ENCODE peak calls at places on chromosome 20, in seven cellular contexts. B is cardiac muscle cell; I is fibroblast of lung; U is SJSA1; V is CD8-positive, alpha-beta memory T cell; T is GM23338; H is psoas muscle. R is an unnamed sample.

GRCh38 chr20:62186887-62187866 is 4.3 kb downstream of the MTG2 start:
- DNase-seq in B (peak; percentile 47), I (peak; percentile 42), U (no peak), V (no peak), T (no peak), H (no peak), R (no peak)

GRCh38 chr20:1900321-1900791 is 5.1 kb downstream of the SIRPA start:
- DNase-seq in B (peak; percentile 84), I (peak; percentile 81), U (peak; percentile 63), V (no peak), T (peak; percentile 93), H (peak; percentile 71), R (no peak)

GRCh38 chr20:46128310-46129151 is 10.4 kb downstream of the CD40 start:
- DNase-seq in B (peak; percentile 27), I (peak; percentile 9), U (no peak), V (no peak), T (peak; percentile 70), H (no peak), R (no peak)

GRCh38 chr20:52103911-52104545 is 87.6 kb downstream of the ZFP64 start:
- DNase-seq in B (peak; percentile 25), I (peak; percentile 42), U (no peak), V (peak; percentile 49), T (peak; percentile 85), H (no peak), R (no peak)

GRCh38 chr20:39269031-39269461 is 306.9 kb downstream of the DHX35 start:
- DNase-seq in B (peak; percentile 34), I (peak; percentile 8), U (peak; percentile 47), V (no peak), T (peak; percentile 75), H (peak; percentile 55), R (no peak)

GRCh38 chr20:40992349-40993113 is 36.1 kb upstream of the TOP1 start:
- DNase-seq in B (no peak), I (no peak), U (no peak), V (no peak), T (no peak), H (no peak), R (no peak)

GRCh38 chr20:63977392-63978276 is 1.8 kb downstream of the SAMD10 start:
- DNase-seq in B (peak; percentile 75), I (peak; percentile 79), U (peak; percentile 67), V (peak; percentile 70), T (no peak), H (no peak), R (no peak)

GRCh38 chr20:49516916-49517315 is 34.4 kb upstream of the KCNB1 start:
- DNase-seq in B (no peak), I (no peak), U (no peak), V (no peak), T (no peak), H (no peak), R (no peak)

GRCh38 chr20:37876863-37877262 is 26.1 kb upstream of the VSTM2L start:
- DNase-seq in B (no peak), I (no peak), U (no peak), V (no peak), T (no peak), H (no peak), R (no peak)

GRCh38 chr20:5797843-5798462 is 47.8 kb downstream of the SHLD1 start:
- DNase-seq in B (no peak), I (no peak), U (no peak), V (no peak), T (no peak), H (no peak), R (no peak)

GRCh38 chr20:23924751-23925150 is 45.2 kb upstream of the CST5 start:
- DNase-seq in B (no peak), I (no peak), U (no peak), V (no peak), T (no peak), H (no peak), R (no peak)

GRCh38 chr20:43942661-43943285 is 28.1 kb downstream of the TOX2 start:
- DNase-seq in B (peak; percentile 80), I (peak; percentile 76), U (no peak), V (no peak), T (no peak), H (no peak), R (no peak)

GRCh38 chr20:9597547-9597946 is 83.2 kb downstream of the LAMP5 start:
- DNase-seq in B (no peak), I (no peak), U (no peak), V (no peak), T (no peak), H (no peak), R (no peak)

GRCh38 chr20:57947421-57948176 is 237.8 kb upstream of the PMEPA1 start:
- DNase-seq in B (no peak), I (peak; percentile 92), U (no peak), V (no peak), T (no peak), H (no peak), R (no peak)

GRCh38 chr20:23647346-23647745 is 9.6 kb upstream of the CST3 start:
- DNase-seq in B (peak; percentile 52), I (no peak), U (no peak), V (no peak), T (no peak), H (no peak), R (no peak)

GRCh38 chr20:33392016-33392415 is 9.3 kb downstream of the CDK5RAP1 start:
- DNase-seq in B (peak; percentile 48), I (peak; percentile 78), U (peak; percentile 76), V (no peak), T (no peak), H (no peak), R (no peak)

GRCh38 chr20:33386673-33387072 is 14.6 kb downstream of the CDK5RAP1 start:
- DNase-seq in B (no peak), I (no peak), U (no peak), V (no peak), T (no peak), H (no peak), R (no peak)

GRCh38 chr20:33388268-33388667 is 13.1 kb downstream of the CDK5RAP1 start:
- DNase-seq in B (no peak), I (no peak), U (no peak), V (no peak), T (no peak), H (no peak), R (no peak)

DNA sequence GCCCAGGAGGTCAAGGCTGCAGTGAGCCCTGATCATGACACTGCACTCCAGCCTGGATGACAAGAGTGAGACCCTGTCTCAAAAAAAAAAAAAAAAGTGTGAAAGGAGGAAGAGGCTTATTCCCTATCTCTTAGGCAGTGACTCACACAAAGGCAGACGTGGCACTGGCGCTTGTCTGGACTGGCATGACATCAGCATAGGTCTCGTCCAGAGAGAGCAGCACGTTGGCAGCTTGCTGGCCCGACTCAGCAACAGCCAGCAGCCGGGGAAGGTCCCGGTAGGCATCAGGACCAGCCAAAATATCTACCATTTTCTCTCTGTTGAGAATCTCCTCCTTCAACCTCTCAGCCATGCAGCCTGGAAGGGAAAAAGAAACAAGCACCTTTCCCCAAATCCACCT is 14.1 kb downstream of the CDK5RAP1 start:
- DNase-seq in B (peak; percentile 63), I (peak; percentile 78), U (no peak), V (no peak), T (no peak), H (peak; percentile 46), R (no peak)
- H3K27ac ChIP-seq in B (no peak overlapping the region), I (no peak overlapping the region), U (no peak overlapping the region), V (no peak overlapping the region), T (no peak overlapping the region), H (no peak overlapping the region), R (no peak overlapping the region)

DNA sequence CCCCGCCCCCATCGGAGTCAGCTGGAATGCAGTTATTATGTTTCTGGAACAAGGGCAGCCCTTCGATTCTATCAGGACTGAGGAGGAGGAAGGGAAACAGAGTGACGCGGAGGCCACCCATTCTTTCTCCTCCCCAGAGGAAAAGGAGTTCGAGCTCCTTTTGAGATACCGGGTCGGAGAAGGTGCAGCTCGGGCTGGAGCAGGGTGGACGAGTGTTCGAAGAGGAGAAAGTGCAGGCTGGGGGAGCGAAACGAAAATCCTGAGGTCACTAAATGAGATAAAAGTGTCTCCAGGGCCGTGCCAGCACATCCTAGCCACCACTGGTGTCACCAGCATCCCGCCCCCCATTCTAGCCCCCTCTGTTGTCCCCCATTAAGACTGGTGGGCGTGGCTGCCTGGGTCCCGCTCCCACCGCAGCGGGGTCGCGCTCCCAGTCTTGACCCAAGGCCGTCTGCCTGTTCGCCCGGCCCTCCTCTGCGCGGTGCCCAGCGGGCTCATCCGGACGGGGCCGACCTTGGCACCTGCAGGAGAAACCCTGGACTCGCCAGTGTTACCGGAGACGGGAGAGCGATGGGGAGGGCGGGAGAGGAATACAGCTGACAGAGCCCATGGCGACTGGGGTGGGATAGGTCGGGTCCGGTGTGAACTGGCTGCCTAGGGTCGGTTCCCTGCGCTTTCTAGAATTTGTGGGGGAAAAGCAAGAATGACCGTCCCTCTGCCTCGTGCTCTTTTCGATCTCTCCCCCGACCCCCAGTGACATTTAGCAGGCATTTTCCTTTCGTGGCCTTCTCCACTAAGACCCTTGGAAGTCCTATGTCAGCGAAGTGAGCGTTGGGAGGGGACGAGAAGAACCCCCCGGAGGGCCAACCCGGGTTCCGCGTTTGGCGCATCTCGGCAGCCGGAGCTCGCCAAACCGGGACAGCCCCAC is 16.2 kb downstream of the FOXA2 start:
- DNase-seq in B (no peak), I (no peak), U (no peak), V (no peak), T (peak; percentile 72), H (no peak), R (no peak)
- H3K27me3 ChIP-seq in B (peaks cover 100% of the 10 kb centered on the region), I (peaks cover 25% of the 10 kb centered on the region), U (peaks cover 9% of the 10 kb centered on the region), V (no peaks in the 10 kb centered on the region), T (peaks cover 100% of the 10 kb centered on the region), H (peaks cover 5% of the 10 kb centered on the region), R (peaks cover 23% of the 10 kb centered on the region)

GRCh38 chr20:19960745-19961144 is 56.4 kb upstream of the NAA20 start:
- DNase-seq in B (no peak), I (no peak), U (no peak), V (no peak), T (no peak), H (no peak), R (no peak)
- H3K27ac ChIP-seq in B (no peak overlapping the region), I (no peak overlapping the region), U (no peak overlapping the region), V (no peak overlapping the region), T (no peak overlapping the region), H (no peak overlapping the region), R (peak overlapping the region; percentile 33)

GRCh38 chr20:53177687-53178086 is 205.5 kb downstream of the TSHZ2 start:
- DNase-seq in B (no peak), I (no peak), U (no peak), V (no peak), T (no peak), H (no peak), R (no peak)

GRCh38 chr20:53175135-53175780 is 203.1 kb downstream of the TSHZ2 start:
- DNase-seq in B (no peak), I (no peak), U (no peak), V (no peak), T (no peak), H (no peak), R (no peak)

GRCh38 chr20:53176133-53176532 is 204.0 kb downstream of the TSHZ2 start:
- DNase-seq in B (no peak), I (no peak), U (no peak), V (no peak), T (peak; percentile 40), H (no peak), R (no peak)

GRCh38 chr20:53171065-53171464 is 198.9 kb downstream of the TSHZ2 start:
- DNase-seq in B (no peak), I (no peak), U (no peak), V (no peak), T (no peak), H (no peak), R (no peak)

DNA sequence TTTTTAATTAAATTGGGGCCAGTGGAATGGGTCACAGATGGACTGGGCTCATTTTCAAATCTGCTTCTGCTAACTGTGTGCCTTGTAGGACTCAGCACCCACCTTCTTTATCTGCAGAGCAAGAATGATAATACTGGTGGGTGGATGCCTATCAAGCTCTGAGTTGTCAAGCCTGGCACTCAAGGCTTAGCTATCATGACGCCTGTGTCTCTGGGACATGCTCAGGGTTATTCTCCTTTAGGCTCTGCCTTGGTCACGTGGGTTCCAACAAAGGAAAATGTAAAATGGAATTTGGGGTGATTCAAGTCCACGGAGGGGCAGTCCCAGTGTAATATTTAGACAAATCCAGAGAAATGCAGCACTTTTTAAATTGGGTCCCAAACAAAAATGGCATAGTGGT is 202.3 kb downstream of the TSHZ2 start:
- DNase-seq in B (no peak), I (no peak), U (no peak), V (no peak), T (no peak), H (no peak), R (no peak)
- H3K27me3 ChIP-seq in B (no peaks in the 10 kb centered on the region), I (no peaks in the 10 kb centered on the region), U (peaks cover 4% of the 10 kb centered on the region), V (no peaks in the 10 kb centered on the region), T (no peaks in the 10 kb centered on the region), H (no peaks in the 10 kb centered on the region), R (no peaks in the 10 kb centered on the region)